ENCODE peak calls at places on chromosome 21, in five cellular contexts. X, E, Z, O and J are unnamed samples.

GRCh38 chr21:37658121-37658993 is 257.9 kb downstream of the KCNJ6 start:
- DNase-seq in X (no peak), E (no peak), Z (no peak), O (no peak), J (no peak)

GRCh38 chr21:42569732-42570301 is 56.2 kb downstream of the SLC37A1 start:
- DNase-seq in X (no peak), E (no peak), Z (no peak), O (no peak), J (no peak)

GRCh38 chr21:44737706-44738354 is 26.5 kb upstream of the TSPEAR start:
- DNase-seq in X (no peak), E (no peak), Z (no peak), O (no peak), J (no peak)

GRCh38 chr21:39125752-39126485 is 57.3 kb downstream of the PSMG1 start:
- DNase-seq in X (no peak), E (no peak), Z (peak), O (peak), J (no peak)

GRCh38 chr21:36194024-36194423 is 37.4 kb downstream of the DOP1B start:
- DNase-seq in X (no peak), E (no peak), Z (no peak), O (no peak), J (no peak)

GRCh38 chr21:31395268-31395667 is 51.2 kb upstream of the TIAM1 start:
- DNase-seq in X (no peak), E (no peak), Z (no peak), O (no peak), J (no peak)

GRCh38 chr21:43913928-43914327 is 48.9 kb downstream of the AGPAT3 start:
- DNase-seq in X (peak), E (no peak), Z (peak), O (no peak), J (no peak)

GRCh38 chr21:35268261-35268660 is 219.2 kb upstream of the RUNX1 start:
- DNase-seq in X (no peak), E (no peak), Z (no peak), O (no peak), J (no peak)

GRCh38 chr21:30680586-30680985 is 37.9 kb downstream of the KRTAP20-3 start:
- DNase-seq in X (no peak), E (no peak), Z (no peak), O (no peak), J (no peak)

GRCh38 chr21:35086357-35086756 is 37.3 kb upstream of the RUNX1 start:
- DNase-seq in X (no peak), E (no peak), Z (no peak), O (no peak), J (no peak)

GRCh38 chr21:34158866-34159616 is 85.7 kb downstream of the MRPS6 start:
- DNase-seq in X (no peak), E (no peak), Z (no peak), O (no peak), J (no peak)

GRCh38 chr21:35933466-35933865 is 126.9 kb downstream of the SETD4 start:
- DNase-seq in X (no peak), E (no peak), Z (no peak), O (peak), J (no peak)

GRCh38 chr21:35252831-35253230 is 203.7 kb upstream of the RUNX1 start:
- DNase-seq in X (no peak), E (no peak), Z (no peak), O (peak), J (no peak)

GRCh38 chr21:23890652-23891051 is 1716.6 kb downstream of the MRPL39 start:
- DNase-seq in X (no peak), E (no peak), Z (no peak), O (no peak), J (no peak)

GRCh38 chr21:45306453-45306831 is 18.7 kb upstream of the POFUT2 start:
- DNase-seq in X (no peak), E (no peak), Z (no peak), O (no peak), J (no peak)

GRCh38 chr21:14707265-14708020 is 161.3 kb upstream of the SAMSN1 start:
- DNase-seq in X (no peak), E (no peak), Z (no peak), O (no peak), J (no peak)

GRCh38 chr21:39788383-39788782 is 43.4 kb downstream of the IGSF5 start:
- DNase-seq in X (no peak), E (no peak), Z (peak), O (no peak), J (no peak)

GRCh38 chr21:32868631-32869454 is 97.3 kb upstream of the PAXBP1 start:
- DNase-seq in X (no peak), E (no peak), Z (no peak), O (no peak), J (no peak)

GRCh38 chr21:35268817-35269216 is 219.7 kb upstream of the RUNX1 start:
- DNase-seq in X (no peak), E (no peak), Z (no peak), O (no peak), J (no peak)

GRCh38 chr21:33231526-33231925 is 1.8 kb downstream of the IFNAR2 start:
- DNase-seq in X (no peak), E (no peak), Z (no peak), O (peak), J (no peak)